ENCODE peak calls at places on chromosome 17, in six cellular contexts. U is upper lobe of right lung; L is effector memory CD4-positive, alpha-beta T cell; J is body of pancreas; M is tibial artery; Q is right lobe of liver. F is an unnamed sample.

GRCh38 chr17:73718912-73719311 is 74.7 kb upstream of the SDK2 start:
- DNase-seq in J (no peak), Q (no peak), U (no peak), L (no peak), M (no peak), F (peak; percentile 57)

GRCh38 chr17:72624652-72625051 is 467.8 kb downstream of the SLC39A11 start:
- DNase-seq in Q (no peak), L (no peak), U (no peak), J (no peak), M (no peak), F (no peak)

GRCh38 chr17:51107666-51108227 is 12.9 kb downstream of the SPAG9 start:
- DNase-seq in J (peak; percentile 22), L (no peak), U (no peak), M (no peak), Q (no peak), F (no peak)

GRCh38 chr17:51617876-51618455 is 357.6 kb downstream of the UTP18 start:
- DNase-seq in Q (no peak), M (no peak), L (no peak), J (no peak), U (no peak), F (no peak)

GRCh38 chr17:55454906-55455474 is 33.4 kb upstream of the MMD start:
- DNase-seq in U (no peak), M (no peak), L (no peak), J (no peak), Q (no peak), F (no peak)

GRCh38 chr17:75771334-75772281 is 6.6 kb upstream of the GALK1 start:
- DNase-seq in M (peak; percentile 34), L (no peak), Q (no peak), U (peak; percentile 32), J (peak; percentile 19), F (peak; percentile 87)

GRCh38 chr17:299546-299945 is 53.1 kb downstream of the RPH3AL start:
- DNase-seq in J (peak; percentile 22), Q (peak; percentile 12), L (no peak), M (no peak), U (peak; percentile 40), F (no peak)

GRCh38 chr17:8599351-8600011 is 31.0 kb downstream of the MYH10 start:
- DNase-seq in L (no peak), J (no peak), U (no peak), Q (no peak), M (no peak), F (no peak)

GRCh38 chr17:21066394-21066793 is 23.6 kb upstream of the USP22 start:
- DNase-seq in U (no peak), J (no peak), L (no peak), M (no peak), Q (no peak), F (no peak)

GRCh38 chr17:28717578-28718316 is at the start of gene RAB34:
- DNase-seq in M (peak; percentile 90), Q (peak; percentile 63), L (no peak), J (peak; percentile 31), U (peak; percentile 92), F (no peak)

GRCh38 chr17:79892457-79893236 is 53.4 kb upstream of the CBX4 start:
- DNase-seq in M (peak; percentile 27), J (no peak), Q (no peak), L (no peak), U (no peak), F (peak; percentile 93)

GRCh38 chr17:45282683-45283644 is 21.1 kb upstream of the SPATA32 start:
- DNase-seq in U (peak; percentile 71), J (peak; percentile 37), Q (no peak), L (no peak), M (no peak), F (no peak)

GRCh38 chr17:5881849-5882248 is 188.3 kb upstream of the WSCD1 start:
- DNase-seq in L (no peak), U (no peak), Q (no peak), J (no peak), M (no peak), F (no peak)

GRCh38 chr17:67770539-67770938 is 52.8 kb downstream of the NOL11 start:
- DNase-seq in Q (no peak), L (no peak), M (no peak), J (no peak), U (no peak), F (no peak)

GRCh38 chr17:78558181-78558850 is 18.9 kb downstream of the DNAH17 start:
- DNase-seq in M (no peak), U (no peak), J (no peak), Q (no peak), L (no peak), F (no peak)

GRCh38 chr17:80856863-80857488 is 134.7 kb upstream of the CHMP6 start:
- DNase-seq in Q (no peak), L (no peak), J (no peak), M (no peak), U (no peak), F (no peak)

GRCh38 chr17:14048169-14048568 is 21.1 kb upstream of the COX10 start:
- DNase-seq in M (no peak), Q (no peak), U (no peak), L (no peak), J (no peak), F (peak; percentile 9)

GRCh38 chr17:58786586-58787295 is 31.1 kb downstream of the PPM1E start:
- DNase-seq in J (peak; percentile 24), L (no peak), U (no peak), M (no peak), Q (no peak), F (peak; percentile 19)

GRCh38 chr17:32877164-32877764 is 340 bp upstream of the MYO1D start:
- DNase-seq in J (peak; percentile 95), L (peak; percentile 86), Q (peak; percentile 95), M (peak; percentile 96), U (peak; percentile 97), F (peak; percentile 92)
- H3K27ac ChIP-seq in J (peak overlapping the region; percentile 94), L (peak overlapping the region; percentile 64), Q (peak overlapping the region; percentile 83), M (peak overlapping the region; percentile 93), U (peak overlapping the region; percentile 84), F (peak overlapping the region; percentile 100)

GRCh38 chr17:38345743-38346142 is 2.0 kb upstream of the GPR179 start:
- DNase-seq in L (no peak), U (no peak), J (no peak), Q (no peak), M (no peak), F (no peak)

GRCh38 chr17:38343608-38343980 is at the start of gene GPR179:
- DNase-seq in M (no peak), J (no peak), L (no peak), U (no peak), Q (no peak), F (no peak)

GRCh38 chr17:38341035-38341721 is 2.6 kb downstream of the GPR179 start:
- DNase-seq in U (peak; percentile 75), M (no peak), J (peak; percentile 82), L (no peak), Q (peak; percentile 85), F (peak; percentile 66)

GRCh38 chr17:38344127-38344745 is 480 bp upstream of the GPR179 start:
- DNase-seq in J (no peak), L (no peak), U (no peak), Q (no peak), M (no peak), F (no peak)

DNA sequence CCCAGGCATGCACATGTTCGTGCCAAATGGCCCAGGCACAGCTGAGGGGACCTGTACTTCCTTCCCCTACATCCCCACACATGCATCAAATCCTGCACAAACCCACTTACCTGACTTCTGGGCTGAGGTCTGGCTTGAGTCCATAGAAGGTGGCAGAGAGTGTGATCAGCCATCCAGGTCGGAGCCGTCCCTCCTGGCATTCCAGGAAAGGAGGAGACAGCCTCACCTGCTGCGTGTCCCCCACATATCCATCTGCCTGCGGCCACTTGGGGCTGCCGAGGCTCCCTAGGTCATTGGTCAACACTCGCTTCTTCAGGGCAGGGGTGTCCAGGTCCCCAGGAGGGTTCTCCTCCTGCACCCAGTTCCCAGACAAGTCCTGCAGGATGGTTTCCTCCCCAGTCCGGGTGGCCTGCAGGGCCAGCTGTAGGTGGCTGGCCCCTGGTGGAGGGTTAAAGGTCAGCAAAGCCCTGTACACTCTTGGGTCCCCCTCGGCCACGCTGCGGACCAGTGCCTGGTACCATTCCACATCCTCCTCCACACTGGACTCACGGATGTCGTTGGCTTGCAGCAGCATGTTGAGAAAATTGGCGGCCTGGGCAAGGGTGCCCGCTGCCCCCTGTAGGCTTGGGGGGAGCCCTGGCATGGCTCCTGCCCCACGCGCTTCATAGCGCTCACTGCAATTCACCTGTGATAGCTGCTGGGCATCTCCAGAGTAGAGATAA is 709 bp downstream of the GPR179 start:
- DNase-seq in J (no peak), M (no peak), Q (no peak), U (no peak), L (no peak), F (no peak)
- H3K4me3 ChIP-seq in J (no peak overlapping the region), M (no peak overlapping the region), Q (no peak overlapping the region), U (no peak overlapping the region), L (no peak overlapping the region), F (no peak overlapping the region)

DNA sequence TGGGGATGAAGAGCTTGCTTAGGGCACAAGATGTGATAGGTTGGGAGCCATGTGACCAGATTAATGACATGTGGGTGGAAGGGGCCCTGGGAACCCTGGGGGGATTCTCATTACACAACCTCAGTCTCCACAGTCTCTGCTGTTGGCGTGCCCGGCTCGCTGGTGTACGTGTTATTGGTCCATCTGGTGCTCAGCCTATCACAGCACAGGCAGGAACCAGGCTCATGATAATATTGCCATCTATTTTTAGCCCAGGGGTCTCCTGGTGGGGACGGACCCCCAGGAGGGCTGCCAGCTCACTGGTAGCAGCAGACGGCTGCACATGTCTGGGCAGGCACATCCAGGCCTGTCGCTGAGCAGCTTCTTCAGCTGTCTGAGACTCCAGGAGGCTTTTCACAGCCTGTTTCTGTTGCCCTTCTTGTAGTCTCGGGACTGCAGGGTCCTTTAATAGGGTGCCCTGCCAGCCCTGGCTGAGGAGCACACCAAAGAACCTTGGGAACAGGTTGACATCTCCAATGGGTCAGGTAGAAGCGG is 123.8 kb downstream of the RAB11FIP4 start:
- DNase-seq in M (no peak), L (no peak), U (no peak), Q (no peak), J (no peak), F (no peak)
- H3K27ac ChIP-seq in M (no peak overlapping the region), L (no peak overlapping the region), U (no peak overlapping the region), Q (no peak overlapping the region), J (no peak overlapping the region), F (no peak overlapping the region)

DNA sequence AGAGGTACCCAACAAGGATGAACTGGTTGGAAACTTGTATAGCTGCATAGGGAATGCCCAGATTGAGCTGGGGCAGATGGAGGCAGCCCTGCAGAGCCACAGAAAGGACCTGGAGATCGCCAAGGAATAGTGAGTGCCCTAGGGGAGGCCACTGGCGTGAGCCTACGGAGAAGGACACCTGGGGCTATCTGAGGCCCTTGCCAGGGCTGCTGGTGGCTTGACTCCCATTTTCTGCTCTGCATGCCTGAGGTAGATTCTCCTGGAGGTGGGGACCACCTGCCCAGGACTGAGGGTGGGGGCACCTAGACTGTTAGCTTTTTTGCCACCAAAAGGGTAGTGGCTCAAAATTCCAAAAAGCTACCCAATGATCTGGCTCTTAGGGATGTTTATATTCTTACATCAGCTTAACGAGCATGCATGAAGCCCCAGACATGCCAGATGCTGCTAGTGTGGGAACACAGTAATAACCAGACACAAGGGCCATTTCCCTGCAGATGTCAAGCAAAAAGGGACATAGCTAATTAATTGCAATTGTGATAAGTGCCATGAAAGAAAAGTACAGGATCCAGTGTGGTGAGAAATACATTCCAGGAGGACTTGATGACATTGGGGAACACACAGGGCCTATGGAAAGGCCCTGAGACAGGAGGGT is 8.8 kb downstream of the ODAD4 start:
- DNase-seq in U (no peak), J (no peak), Q (no peak), M (no peak), L (no peak), F (no peak)
- H3K4me3 ChIP-seq in U (no peak overlapping the region), J (no peak overlapping the region), Q (no peak overlapping the region), M (no peak overlapping the region), L (no peak overlapping the region), F (no peak overlapping the region)

F was measured in small intestine.